ENCODE peak calls at places on chromosome 18, in five cellular contexts. One of them, this sample, is unnamed. For H3K27me3, the result is how much of the 10 kb centered on the place peaks cover.

GRCh38 chr18:68757121-68757520 is 40.8 kb upstream of the CCDC102B start:
- DNase-seq in pancreas: no peak
- DNase-seq in transverse colon: no peak
- DNase-seq in heart right ventricle: no peak
- DNase-seq in PC-9: no peak
- DNase-seq in this sample: no peak

GRCh38 chr18:62781893-62782292 is 66.6 kb downstream of the PHLPP1 start:
- DNase-seq in heart right ventricle: no peak
- DNase-seq in transverse colon: no peak
- DNase-seq in PC-9: peak
- DNase-seq in pancreas: no peak
- DNase-seq in this sample: peak

GRCh38 chr18:10346786-10347415 is 107.5 kb upstream of the APCDD1 start:
- DNase-seq in transverse colon: no peak
- DNase-seq in pancreas: no peak
- DNase-seq in heart right ventricle: no peak
- DNase-seq in PC-9: no peak
- DNase-seq in this sample: no peak

GRCh38 chr18:44679912-44680270 is 797 bp upstream of the SETBP1 start:
- DNase-seq in PC-9: no peak
- DNase-seq in pancreas: peak
- DNase-seq in heart right ventricle: peak
- DNase-seq in transverse colon: peak
- DNase-seq in this sample: peak

GRCh38 chr18:57780318-57781127 is 22.6 kb downstream of the ATP8B1 start:
- DNase-seq in transverse colon: no peak
- DNase-seq in heart right ventricle: peak
- DNase-seq in pancreas: no peak
- DNase-seq in PC-9: peak
- DNase-seq in this sample: no peak

GRCh38 chr18:4356929-4357328 is 98.2 kb downstream of the DLGAP1 start:
- DNase-seq in pancreas: no peak
- DNase-seq in heart right ventricle: no peak
- DNase-seq in transverse colon: no peak
- DNase-seq in PC-9: no peak
- DNase-seq in this sample: no peak

GRCh38 chr18:55665506-55665905 is 77.5 kb upstream of the TCF4 start:
- DNase-seq in pancreas: no peak
- DNase-seq in transverse colon: no peak
- DNase-seq in heart right ventricle: no peak
- DNase-seq in PC-9: no peak
- DNase-seq in this sample: no peak

GRCh38 chr18:46324556-46324955 is 220.4 kb downstream of the HAUS1 start:
- DNase-seq in pancreas: no peak
- DNase-seq in transverse colon: no peak
- DNase-seq in PC-9: no peak
- DNase-seq in heart right ventricle: no peak
- DNase-seq in this sample: no peak

GRCh38 chr18:63148449-63149199 is 170.9 kb downstream of the BCL2 start:
- DNase-seq in transverse colon: no peak
- DNase-seq in PC-9: no peak
- DNase-seq in heart right ventricle: no peak
- DNase-seq in pancreas: no peak
- DNase-seq in this sample: no peak

GRCh38 chr18:36496022-36496421 is 198.5 kb downstream of the FHOD3 start:
- DNase-seq in pancreas: no peak
- DNase-seq in transverse colon: no peak
- DNase-seq in heart right ventricle: no peak
- DNase-seq in PC-9: no peak
- DNase-seq in this sample: no peak

GRCh38 chr18:36504928-36505327 is 207.4 kb downstream of the FHOD3 start:
- DNase-seq in pancreas: no peak
- DNase-seq in transverse colon: no peak
- DNase-seq in heart right ventricle: no peak
- DNase-seq in PC-9: no peak
- DNase-seq in this sample: no peak

GRCh38 chr18:36503477-36503876 is 206.0 kb downstream of the FHOD3 start:
- DNase-seq in PC-9: no peak
- DNase-seq in pancreas: no peak
- DNase-seq in transverse colon: no peak
- DNase-seq in heart right ventricle: no peak
- DNase-seq in this sample: no peak

GRCh38 chr18:36501100-36501499 is 203.6 kb downstream of the FHOD3 start:
- DNase-seq in PC-9: no peak
- DNase-seq in heart right ventricle: peak
- DNase-seq in pancreas: no peak
- DNase-seq in transverse colon: no peak
- DNase-seq in this sample: no peak

GRCh38 chr18:36499938-36500337 is 202.4 kb downstream of the FHOD3 start:
- DNase-seq in pancreas: no peak
- DNase-seq in heart right ventricle: no peak
- DNase-seq in PC-9: no peak
- DNase-seq in transverse colon: no peak
- DNase-seq in this sample: no peak
- TF ChIP-seq CTCF in pancreas: no peak
- TF ChIP-seq CTCF in heart right ventricle: no peak
- TF ChIP-seq CTCF in PC-9: no peak
- TF ChIP-seq CTCF in transverse colon: no peak
- TF ChIP-seq CTCF in this sample: no peak

DNA sequence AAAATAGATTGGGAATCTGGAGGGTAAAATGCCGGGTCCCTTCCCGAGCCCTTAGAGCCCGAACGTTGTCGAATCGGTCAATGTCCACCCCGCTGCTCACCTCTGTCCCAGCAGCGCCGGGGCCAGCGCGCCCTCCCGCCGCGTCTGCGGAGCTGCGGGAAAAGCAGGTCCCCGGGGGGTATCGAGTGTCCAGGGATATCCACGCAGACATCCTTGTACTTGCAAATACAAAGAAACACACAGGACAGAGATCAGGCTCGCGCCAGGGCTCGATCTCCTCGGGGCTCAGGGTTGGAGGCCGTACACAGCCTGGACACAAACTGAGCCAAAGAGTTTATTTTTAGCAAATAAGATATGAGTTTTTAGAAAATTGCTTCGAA is 2.3 kb upstream of the GATA6 start:
- DNase-seq in transverse colon: no peak
- DNase-seq in PC-9: no peak
- DNase-seq in pancreas: peak
- DNase-seq in heart right ventricle: peak
- DNase-seq in this sample: no peak
- H3K27me3 ChIP-seq in transverse colon: half or more
- H3K27me3 ChIP-seq in PC-9: under half
- H3K27me3 ChIP-seq in pancreas: under half
- H3K27me3 ChIP-seq in heart right ventricle: under half
- H3K27me3 ChIP-seq in this sample: half or more

DNA sequence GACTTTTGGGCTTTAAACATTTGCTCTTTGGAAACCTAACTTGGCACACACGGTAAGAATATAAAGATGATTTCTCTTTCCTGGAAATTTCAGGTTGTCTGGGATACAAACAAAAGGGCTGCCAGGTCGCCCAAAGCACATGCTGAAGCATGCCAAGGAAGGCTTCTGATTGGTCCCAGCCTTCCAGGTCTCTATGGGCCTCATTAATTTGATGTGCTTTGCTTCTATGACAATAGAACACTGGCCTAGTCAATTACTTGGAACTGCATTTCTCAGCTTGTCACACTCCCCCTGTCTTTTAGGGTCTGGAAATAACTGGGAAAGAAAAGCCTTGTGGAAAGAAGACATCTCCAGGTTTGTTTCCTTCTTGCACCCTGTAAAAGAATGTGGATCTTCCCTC is 228.9 kb downstream of the ADCYAP1 start:
- DNase-seq in pancreas: no peak
- DNase-seq in PC-9: no peak
- DNase-seq in transverse colon: no peak
- DNase-seq in heart right ventricle: no peak
- DNase-seq in this sample: no peak
- TF ChIP-seq CTCF in pancreas: no peak
- TF ChIP-seq CTCF in PC-9: no peak
- TF ChIP-seq CTCF in transverse colon: no peak
- TF ChIP-seq CTCF in heart right ventricle: no peak
- TF ChIP-seq CTCF in this sample: no peak

GRCh38 chr18:58996131-58996632 is 131.5 kb downstream of the ZNF532 start:
- DNase-seq in pancreas: no peak
- DNase-seq in heart right ventricle: peak
- DNase-seq in PC-9: no peak
- DNase-seq in transverse colon: no peak
- DNase-seq in this sample: no peak
- H3K27me3 ChIP-seq in pancreas: under half
- H3K27me3 ChIP-seq in heart right ventricle: under half
- H3K27me3 ChIP-seq in PC-9: under half
- H3K27me3 ChIP-seq in transverse colon: under half
- H3K27me3 ChIP-seq in this sample: under half

This sample was measured in RWPE2.